ENCODE peak calls at places on chromosomes 1 and 21, in four cellular contexts. R, Q, T and J are unnamed samples.

GRCh38 chr21:28793043-28793442 is 199.6 kb downstream of the LTN1 start:
- DNase-seq in R (no peak), Q (peak; percentile 31), T (no peak), J (no peak)

GRCh38 chr1:225700164-225700740 is 47.3 kb upstream of the ENAH start:
- DNase-seq in R (no peak), Q (peak; percentile 99), T (no peak), J (no peak)

GRCh38 chr1:154886281-154887036 is 16.4 kb upstream of the KCNN3 start:
- DNase-seq in R (no peak), Q (no peak), T (no peak), J (no peak)

GRCh38 chr1:18069903-18070302 is 37.7 kb upstream of the IGSF21 start:
- DNase-seq in R (no peak), Q (no peak), T (no peak), J (no peak)

GRCh38 chr1:33357099-33357498 is 36.2 kb upstream of the A3GALT2 start:
- DNase-seq in R (no peak), Q (no peak), T (no peak), J (no peak)

GRCh38 chr1:156499703-156500577 is 635 bp downstream of the MEF2D start:
- DNase-seq in R (peak; percentile 55), Q (no peak), T (no peak), J (peak; percentile 36)

GRCh38 chr1:209384710-209385550 is 198.6 kb upstream of the CAMK1G start:
- DNase-seq in R (no peak), Q (no peak), T (no peak), J (no peak)

GRCh38 chr21:38683222-38683621 is 122.5 kb upstream of the ETS2 start:
- DNase-seq in R (no peak), Q (no peak), T (no peak), J (no peak)

GRCh38 chr21:29786509-29786908 is 153.3 kb downstream of the GRIK1 start:
- DNase-seq in R (no peak), Q (no peak), T (no peak), J (no peak)

GRCh38 chr21:38095220-38095619 is 161.6 kb upstream of the KCNJ15 start:
- DNase-seq in R (no peak), Q (no peak), T (no peak), J (no peak)

GRCh38 chr1:5369223-5369622 is 623.0 kb downstream of the NPHP4 start:
- DNase-seq in R (no peak), Q (no peak), T (no peak), J (no peak)

GRCh38 chr1:50750021-50750619 is 209.9 kb downstream of the FAF1 start:
- DNase-seq in R (no peak), Q (no peak), T (no peak), J (peak; percentile 36)

GRCh38 chr1:223460566-223461189 is 67.5 kb downstream of the CCDC185 start:
- DNase-seq in R (no peak), Q (no peak), T (no peak), J (no peak)

GRCh38 chr1:38997901-38998190 is 6.8 kb downstream of the AKIRIN1 start:
- DNase-seq in R (no peak), Q (no peak), T (no peak), J (no peak)

GRCh38 chr1:11790101-11790879 is 15.5 kb downstream of the MTHFR start:
- DNase-seq in R (no peak), Q (no peak), T (no peak), J (no peak)

GRCh38 chr1:172378109-172378755 is 42.3 kb upstream of the C1orf105 start:
- DNase-seq in R (no peak), Q (no peak), T (no peak), J (no peak)

GRCh38 chr1:178706467-178706866 is 18.6 kb upstream of the RALGPS2 start:
- DNase-seq in R (no peak), Q (peak; percentile 51), T (peak; percentile 55), J (no peak)

GRCh38 chr1:43978551-43979260 is at the start of gene B4GALT2:
- DNase-seq in R (peak; percentile 50), Q (no peak), T (peak; percentile 9), J (peak; percentile 32)

GRCh38 chr1:236253119-236253518 is 28.6 kb downstream of the ERO1B start:
- DNase-seq in R (no peak), Q (no peak), T (no peak), J (no peak)